ENCODE peak calls at places on chromosome 6, in six cellular contexts. L is gastrocnemius medialis, X is GM23248, U is fibroblast of mammary gland, N is tibial artery, V is AG09309. G is an unnamed sample.

GRCh38 chr6:42710316-42710715 is 12.1 kb downstream of the PRPH2 start:
- DNase-seq in V (no peak), L (no peak), U (no peak), X (no peak), N (no peak), G (no peak)

GRCh38 chr6:73854998-73855718 is 159.2 kb downstream of the CD109 start:
- DNase-seq in V (peak), U (peak), L (no peak), N (no peak), X (peak), G (no peak)

GRCh38 chr6:125107048-125107447 is 46.5 kb upstream of the TPD52L1 start:
- DNase-seq in X (no peak), N (no peak), L (no peak), U (no peak), V (no peak), G (no peak)

GRCh38 chr6:37052027-37052628 is 46.7 kb downstream of the FGD2 start:
- DNase-seq in V (no peak), N (no peak), L (no peak), U (no peak), X (no peak), G (no peak)

GRCh38 chr6:42200035-42200434 is 5.3 kb upstream of the GUCA1B start:
- DNase-seq in X (peak), L (no peak), U (peak), N (no peak), V (peak), G (peak)

GRCh38 chr6:150835620-150836019 is 29.9 kb upstream of the MTHFD1L start:
- DNase-seq in N (no peak), U (no peak), L (no peak), X (no peak), V (no peak), G (no peak)

GRCh38 chr6:128694303-128695009 is 174.1 kb upstream of the PTPRK start:
- DNase-seq in X (no peak), V (no peak), U (no peak), N (no peak), L (no peak), G (no peak)

GRCh38 chr6:44653761-44654218 is 266.3 kb downstream of the CDC5L start:
- DNase-seq in V (no peak), U (no peak), N (no peak), L (no peak), X (no peak), G (no peak)

GRCh38 chr6:37688088-37688850 is 9.4 kb downstream of the MDGA1 start:
- DNase-seq in V (no peak), N (no peak), L (no peak), X (no peak), U (no peak), G (no peak)

GRCh38 chr6:37127961-37128862 is 41.7 kb upstream of the PIM1 start:
- DNase-seq in L (peak), U (peak), N (no peak), V (no peak), X (peak), G (no peak)

GRCh38 chr6:157571995-157572394 is 191.0 kb downstream of the ZDHHC14 start:
- DNase-seq in V (no peak), L (no peak), U (no peak), X (no peak), N (no peak), G (no peak)
- H3K4me3 ChIP-seq in V (no peak), L (no peak), U (no peak), X (no peak), N (no peak), G (no peak)

DNA sequence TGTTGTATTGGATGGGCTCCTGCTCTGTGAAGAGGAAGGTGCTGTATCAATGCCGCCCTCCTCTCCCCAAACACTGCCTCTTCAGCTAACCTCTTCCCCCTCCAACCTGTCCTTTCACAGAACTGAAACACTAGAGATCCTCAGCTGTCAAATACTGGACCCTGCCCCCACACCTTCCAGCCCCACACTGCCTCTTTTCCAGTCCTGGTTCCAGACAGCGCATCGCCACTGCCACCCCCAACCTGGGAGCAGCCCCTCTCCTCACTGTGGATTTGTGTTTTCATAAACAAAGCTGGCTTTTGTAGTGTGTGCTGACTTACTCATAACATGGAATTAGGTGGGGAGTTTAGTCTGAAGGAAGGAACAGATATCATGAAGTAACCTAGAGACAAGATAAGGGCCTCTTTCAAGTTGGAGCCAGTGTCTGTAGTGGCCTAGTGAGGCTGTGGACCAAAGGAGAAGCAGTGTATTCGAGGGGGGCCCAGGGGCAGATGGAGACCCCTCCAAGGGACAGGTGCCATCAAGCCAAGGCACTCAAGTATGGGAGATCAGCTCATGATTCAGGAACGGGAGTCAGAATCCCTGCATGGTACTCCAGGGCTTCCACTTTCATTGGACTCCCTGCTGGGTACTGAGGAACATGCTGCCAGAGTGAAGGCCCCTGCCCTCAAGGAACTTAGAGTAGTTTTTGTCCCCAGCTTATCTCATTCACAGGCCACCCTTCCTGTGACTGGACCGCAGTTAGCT is 2.1 kb downstream of the SCUBE3 start:
- DNase-seq in L (no peak), V (no peak), N (no peak), U (no peak), X (peak), G (no peak)
- H3K4me3 ChIP-seq in L (no peak), V (peak), N (peak), U (no peak), X (peak), G (no peak)

GRCh38 chr6:2716926-2717700 is 33.6 kb downstream of the MYLK4 start:
- DNase-seq in U (no peak), N (no peak), X (no peak), L (no peak), V (no peak), G (no peak)
- H3K4me3 ChIP-seq in U (no peak), N (no peak), X (no peak), L (no peak), V (no peak), G (no peak)

GRCh38 chr6:296151-297122 is 4.2 kb downstream of the DUSP22 start:
- DNase-seq in L (no peak), X (peak), V (no peak), N (no peak), U (no peak), G (no peak)
- H3K4me3 ChIP-seq in L (no peak), X (no peak), V (no peak), N (no peak), U (no peak), G (no peak)

GRCh38 chr6:30847971-30848441 is 36.3 kb upstream of the DDR1 start:
- DNase-seq in N (no peak), X (peak), L (no peak), U (no peak), V (no peak), G (no peak)
- H3K4me3 ChIP-seq in N (no peak), X (no peak), L (no peak), U (no peak), V (no peak), G (no peak)

GRCh38 chr6:108156938-108157233 is 8.9 kb upstream of the NR2E1 start:
- DNase-seq in L (no peak), X (no peak), V (no peak), N (no peak), U (no peak), G (no peak)
- H3K4me3 ChIP-seq in L (no peak), X (no peak), V (no peak), N (no peak), U (no peak), G (no peak)

DNA sequence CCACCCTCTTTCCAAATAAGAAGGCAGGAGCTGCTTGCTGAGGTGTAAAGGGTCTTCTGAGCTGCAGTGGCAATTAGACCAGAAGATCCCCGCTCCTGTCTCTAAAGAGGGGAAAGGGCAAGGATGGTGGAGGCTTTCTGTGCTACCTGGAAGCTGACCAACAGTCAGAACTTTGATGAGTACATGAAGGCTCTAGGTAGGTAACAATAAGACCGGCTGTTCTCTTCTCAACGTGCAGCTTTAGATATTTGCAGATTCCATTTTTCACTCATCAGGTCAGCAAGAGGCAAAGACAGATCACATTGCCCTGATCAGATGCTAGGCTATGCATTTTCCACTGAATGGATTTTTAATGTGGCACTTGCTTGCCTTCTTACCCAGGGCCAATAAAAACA is at the start of gene FABP7:
- DNase-seq in U (no peak), L (no peak), V (no peak), X (no peak), N (no peak), G (no peak)
- H3K4me3 ChIP-seq in U (no peak), L (no peak), V (no peak), X (no peak), N (no peak), G (no peak)

GRCh38 chr6:134097114-134097707 is 44.8 kb upstream of the SLC2A12 start:
- DNase-seq in N (no peak), L (peak), U (peak), X (peak), V (peak), G (no peak)

GRCh38 chr6:134094436-134094835 is 42.0 kb upstream of the SLC2A12 start:
- DNase-seq in L (no peak), U (no peak), X (no peak), N (no peak), V (no peak), G (no peak)

GRCh38 chr6:134090591-134090990 is 38.2 kb upstream of the SLC2A12 start:
- DNase-seq in V (no peak), X (no peak), N (no peak), U (no peak), L (no peak), G (no peak)

GRCh38 chr6:134093007-134093573 is 40.7 kb upstream of the SLC2A12 start:
- DNase-seq in L (no peak), N (no peak), U (no peak), V (no peak), X (no peak), G (no peak)

GRCh38 chr6:134092449-134092848 is 40.0 kb upstream of the SLC2A12 start:
- DNase-seq in L (no peak), X (no peak), N (no peak), V (no peak), U (no peak), G (no peak)
- H3K4me3 ChIP-seq in L (no peak), X (no peak), N (no peak), V (no peak), U (no peak), G (no peak)

GRCh38 chr6:26331809-26332226 is 33.2 kb upstream of the BTN3A2 start:
- DNase-seq in N (no peak), X (peak), L (no peak), U (no peak), V (no peak), G (no peak)
- H3K4me3 ChIP-seq in N (no peak), X (peak), L (no peak), U (peak), V (peak), G (peak)

G was measured in BJ.